ENCODE peak calls at places on chromosomes 7 and 10, in six cellular contexts. E is mammary epithelial cell, Z is tibial artery, O is brain microvascular endothelial cell, T is mucosa of descending colon, U is IMR-90. X is an unnamed sample.

GRCh38 chr7:85237721-85238120 is 50.9 kb upstream of the SEMA3D start:
- DNase-seq in U (peak), E (no peak), Z (no peak), T (no peak), O (peak), X (no peak)

GRCh38 chr10:22174442-22174841 is 43.4 kb downstream of the EBLN1 start:
- DNase-seq in E (no peak), O (no peak), U (no peak), Z (no peak), T (no peak), X (peak)

GRCh38 chr10:29866356-29866755 is 193.0 kb downstream of the JCAD start:
- DNase-seq in Z (no peak), T (no peak), O (no peak), U (no peak), E (no peak), X (no peak)

GRCh38 chr7:157751351-157751750 is 414.5 kb downstream of the DNAJB6 start:
- DNase-seq in Z (no peak), E (no peak), U (no peak), O (no peak), T (no peak), X (no peak)

GRCh38 chr7:81173766-81174281 is 255.0 kb upstream of the SEMA3C start:
- DNase-seq in E (peak), T (no peak), U (peak), Z (no peak), O (peak), X (peak)

GRCh38 chr7:27750336-27750735 is 10.4 kb downstream of the TAX1BP1 start:
- DNase-seq in U (no peak), O (no peak), E (no peak), T (no peak), Z (no peak), X (no peak)

GRCh38 chr7:116348356-116348755 is 138.0 kb downstream of the TES start:
- DNase-seq in O (no peak), Z (no peak), U (no peak), E (no peak), T (no peak), X (no peak)

GRCh38 chr7:47536705-47537611 is 45.0 kb downstream of the TNS3 start:
- DNase-seq in T (peak), O (peak), E (no peak), U (peak), Z (peak), X (peak)

GRCh38 chr7:66247387-66248078 is 42.4 kb downstream of the TPST1 start:
- DNase-seq in U (no peak), Z (no peak), T (no peak), E (peak), O (peak), X (no peak)

GRCh38 chr10:92478536-92478935 is 95.4 kb downstream of the IDE start:
- DNase-seq in T (no peak), O (no peak), Z (no peak), U (no peak), E (no peak), X (no peak)

DNA sequence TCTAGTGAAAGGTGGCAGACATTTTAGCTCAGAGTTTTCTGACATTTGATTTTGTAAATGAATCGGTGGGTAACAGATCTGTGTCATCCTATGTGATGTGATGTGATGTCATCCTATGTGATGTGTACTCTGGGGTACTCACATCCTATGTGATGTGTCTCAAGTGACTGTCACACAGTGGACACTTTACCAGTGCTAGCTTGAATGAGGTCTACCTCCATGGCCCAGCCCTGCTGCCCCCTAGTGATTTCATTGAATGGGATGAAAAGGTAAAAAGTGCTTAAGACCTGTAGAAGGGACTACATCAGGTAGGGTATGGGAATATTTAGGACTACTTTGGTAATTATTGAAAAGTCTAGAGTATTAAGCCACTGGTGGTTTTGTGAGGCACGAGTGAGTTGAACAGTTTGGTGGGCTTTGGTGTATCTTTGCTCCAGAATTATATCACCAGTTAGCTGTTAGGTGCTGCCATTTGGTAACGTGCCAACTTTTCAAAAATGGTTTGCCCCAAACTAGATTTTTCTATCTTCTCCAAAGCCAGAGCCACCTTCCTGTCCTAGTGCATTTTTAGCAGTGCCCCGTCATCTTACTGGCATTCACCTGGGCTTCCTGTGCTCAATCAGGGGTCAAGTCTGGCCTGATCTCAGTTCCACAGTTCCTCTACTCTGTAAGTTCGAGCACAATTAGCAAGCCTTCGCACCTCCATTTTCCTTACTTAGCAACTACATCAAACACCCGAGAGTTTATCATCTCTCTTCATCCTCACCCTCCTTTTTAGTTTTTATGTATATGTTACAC is 9.7 kb downstream of the EIF4H start:
- DNase-seq in U (no peak), Z (no peak), T (no peak), O (no peak), E (no peak), X (no peak)
- TF ChIP-seq CTCF in U (peak), Z (no peak), T (no peak), O (peak), E (peak), X (peak)

DNA sequence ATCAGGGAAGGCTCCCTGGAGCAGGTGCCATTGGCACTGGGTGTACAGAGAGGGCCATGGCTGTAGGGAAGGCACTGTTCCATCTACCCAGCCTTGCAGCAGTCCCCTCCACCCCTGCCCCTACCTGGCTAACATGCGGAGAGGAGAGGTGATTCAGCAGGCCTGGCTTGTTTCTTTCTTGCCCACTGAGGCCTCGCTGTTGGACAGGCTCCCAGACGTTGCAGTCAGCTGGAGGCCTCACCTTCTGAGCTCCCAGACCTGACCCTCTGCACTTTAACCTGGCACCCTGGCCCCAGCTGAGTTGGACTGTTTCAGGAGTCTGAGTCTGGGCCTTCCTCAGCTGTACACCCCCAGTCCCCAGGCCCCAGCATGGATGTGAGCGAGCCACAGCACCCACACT is 34.9 kb downstream of the UNC5B start:
- DNase-seq in E (peak), T (peak), Z (no peak), U (no peak), O (no peak), X (no peak)
- H3K4me3 ChIP-seq in E (no peak), T (no peak), Z (no peak), U (no peak), O (no peak), X (no peak)

GRCh38 chr10:21021843-21022594 is 124.9 kb upstream of the NEBL start:
- DNase-seq in U (no peak), O (no peak), Z (no peak), E (no peak), T (no peak), X (peak)
- TF ChIP-seq CTCF in U (no peak), O (peak), Z (no peak), E (no peak), T (no peak), X (peak)

GRCh38 chr7:44982970-44983369 is 4.2 kb upstream of the MYO1G start:
- DNase-seq in E (no peak), U (no peak), O (no peak), Z (no peak), T (no peak), X (no peak)

GRCh38 chr7:44979481-44980392 is 922 bp upstream of the MYO1G start:
- DNase-seq in E (no peak), U (no peak), T (no peak), O (no peak), Z (no peak), X (no peak)

GRCh38 chr7:44982535-44982923 is 3.7 kb upstream of the MYO1G start:
- DNase-seq in O (no peak), U (no peak), Z (no peak), T (no peak), E (no peak), X (no peak)

GRCh38 chr7:44980393-44981034 is 1.7 kb upstream of the MYO1G start:
- DNase-seq in T (no peak), E (no peak), Z (peak), U (peak), O (peak), X (peak)

GRCh38 chr7:44981035-44981706 is 2.4 kb upstream of the MYO1G start:
- DNase-seq in Z (no peak), E (no peak), U (no peak), T (no peak), O (no peak), X (no peak)
- H3K4me3 ChIP-seq in Z (no peak), E (no peak), U (no peak), T (no peak), O (no peak), X (no peak)

GRCh38 chr10:131776496-131776895 is 124.3 kb upstream of the PPP2R2D start:
- DNase-seq in U (no peak), T (no peak), O (no peak), E (no peak), Z (no peak), X (no peak)
- TF ChIP-seq CTCF in U (no peak), T (no peak), O (no peak), E (no peak), Z (no peak), X (no peak)

GRCh38 chr10:96606216-96606615 is 19.4 kb upstream of the TM9SF3 start:
- DNase-seq in Z (no peak), U (peak), T (no peak), E (no peak), O (peak), X (no peak)
- H3K4me3 ChIP-seq in Z (no peak), U (no peak), T (no peak), E (no peak), O (no peak), X (no peak)

DNA sequence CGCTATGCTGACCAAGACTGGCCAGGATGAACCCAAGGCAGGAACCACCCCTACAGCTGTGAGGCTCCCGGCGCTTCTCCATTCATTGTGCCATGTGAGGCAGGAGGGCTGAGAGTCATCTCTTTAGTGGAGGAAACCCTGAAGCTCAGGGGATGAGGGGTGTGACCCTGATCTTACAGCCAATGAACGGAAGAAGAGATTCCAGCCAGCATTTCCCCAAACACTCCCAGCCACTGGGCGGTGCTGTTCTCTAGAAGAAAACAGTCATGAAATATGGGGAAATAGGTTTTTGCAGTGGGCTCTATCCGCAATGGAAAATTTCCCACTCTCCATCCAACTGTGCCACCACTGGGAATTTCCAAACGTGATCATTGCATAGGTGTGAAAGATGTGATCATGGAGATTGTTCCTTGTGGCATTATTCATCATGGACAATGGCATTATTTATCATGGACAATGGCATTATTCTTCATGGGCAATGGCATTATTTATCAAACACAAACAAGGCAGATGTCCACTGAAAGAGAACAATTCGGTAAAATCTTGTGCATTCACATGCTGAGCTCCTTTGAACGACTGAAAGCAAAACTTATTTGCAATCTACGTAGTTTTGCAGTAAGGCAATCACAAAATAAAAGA is 14.0 kb upstream of the SLC18A2 start:
- DNase-seq in O (peak), T (peak), U (no peak), Z (no peak), E (peak), X (peak)
- TF ChIP-seq CTCF in O (peak), T (no peak), U (peak), Z (no peak), E (peak), X (peak)

DNA sequence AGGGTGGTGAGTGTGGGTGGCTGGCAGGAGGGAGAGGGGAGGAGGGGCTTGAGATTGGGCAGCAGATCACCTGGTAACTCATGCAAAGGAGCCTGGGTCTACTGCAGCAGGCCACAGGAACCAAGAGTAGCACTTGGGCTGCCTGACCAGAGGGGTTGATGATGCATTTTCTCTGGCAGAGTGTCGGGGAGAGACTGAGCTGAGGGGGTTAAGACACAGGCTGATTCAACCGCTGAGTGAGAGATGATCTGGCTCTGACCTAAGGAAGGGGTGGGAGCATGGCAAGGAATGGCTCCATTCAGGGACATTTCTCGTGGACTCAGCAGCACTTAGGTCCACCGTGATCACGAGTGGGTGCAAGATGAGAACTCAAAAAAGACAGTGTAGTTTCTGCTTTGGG is 115.5 kb upstream of the STK17A start:
- DNase-seq in O (peak), E (peak), T (no peak), Z (no peak), U (peak), X (no peak)
- H3K4me3 ChIP-seq in O (no peak), E (no peak), T (no peak), Z (no peak), U (no peak), X (no peak)

GRCh38 chr10:109426987-109427386 is 496.3 kb downstream of the XPNPEP1 start:
- DNase-seq in E (no peak), O (no peak), Z (no peak), U (no peak), T (no peak), X (no peak)

GRCh38 chr10:109429956-109430760 is 493.2 kb downstream of the XPNPEP1 start:
- DNase-seq in Z (no peak), T (no peak), O (no peak), U (peak), E (peak), X (peak)

GRCh38 chr10:109430844-109431243 is 492.5 kb downstream of the XPNPEP1 start:
- DNase-seq in T (no peak), E (no peak), Z (no peak), O (no peak), U (no peak), X (no peak)

GRCh38 chr10:109428775-109429480 is 494.4 kb downstream of the XPNPEP1 start:
- DNase-seq in O (no peak), E (no peak), T (no peak), Z (no peak), U (no peak), X (no peak)

GRCh38 chr10:109427421-109427820 is 495.9 kb downstream of the XPNPEP1 start:
- DNase-seq in E (peak), U (peak), T (no peak), Z (no peak), O (no peak), X (no peak)
- TF ChIP-seq CTCF in E (no peak), U (peak), T (no peak), Z (no peak), O (peak), X (no peak)

X was measured in cardiac fibroblast.